ENCODE peak calls at places on chromosomes 6 and 20, in nine cellular contexts. N, O, M, E, V, C, W, K and L are unnamed samples.

GRCh38 chr6:1129141-1129540 is 182.8 kb upstream of the FOXQ1 start:
- DNase-seq in K (no peak), V (no peak), W (no peak), O (no peak), M (no peak), N (no peak), E (no peak), C (no peak), L (peak)

GRCh38 chr20:62969179-62969760 is 16.8 kb downstream of the SLC17A9 start:
- DNase-seq in C (no peak), N (no peak), E (no peak), V (no peak), W (no peak), O (no peak), M (no peak), K (no peak), L (no peak)

GRCh38 chr20:32466739-32467505 is 108.8 kb downstream of the ASXL1 start:
- DNase-seq in C (no peak), V (no peak), M (no peak), E (no peak), O (no peak), W (no peak), K (no peak), N (no peak), L (no peak)

GRCh38 chr20:31989030-31989645 is 21.1 kb upstream of the CCM2L start:
- DNase-seq in K (no peak), V (no peak), C (no peak), O (no peak), E (no peak), M (no peak), N (no peak), W (no peak), L (no peak)

GRCh38 chr20:45969712-45970634 is 2.0 kb downstream of the ZNF335 start:
- DNase-seq in V (peak), C (peak), K (no peak), N (peak), E (peak), W (peak), M (no peak), O (peak), L (peak)

GRCh38 chr20:51037499-51038110 is 14.7 kb upstream of the KCNG1 start:
- DNase-seq in M (no peak), C (no peak), E (no peak), W (no peak), K (no peak), N (no peak), V (no peak), O (no peak), L (no peak)

GRCh38 chr6:168888102-168888501 is 365.5 kb downstream of the THBS2 start:
- DNase-seq in C (no peak), M (no peak), O (no peak), E (no peak), N (no peak), V (no peak), W (no peak), K (no peak), L (no peak)

GRCh38 chr6:149723771-149724417 is 6.0 kb upstream of the LATS1 start:
- DNase-seq in O (peak), N (no peak), W (peak), V (peak), K (no peak), C (no peak), M (no peak), E (peak), L (no peak)

GRCh38 chr6:146950351-146950835 is 253.8 kb upstream of the STXBP5 start:
- DNase-seq in W (no peak), N (no peak), V (no peak), K (no peak), O (peak), E (no peak), M (no peak), C (no peak), L (no peak)

GRCh38 chr6:33589723-33590530 is 9.9 kb upstream of the BAK1 start:
- DNase-seq in K (no peak), V (peak), W (peak), M (no peak), C (no peak), E (peak), O (peak), N (no peak), L (peak)

GRCh38 chr6:119533603-119534279 is 184.2 kb upstream of the MAN1A1 start:
- DNase-seq in W (no peak), M (no peak), K (no peak), V (no peak), E (peak), N (no peak), C (no peak), O (no peak), L (no peak)

GRCh38 chr6:139732451-139732850 is 358.0 kb upstream of the CITED2 start:
- DNase-seq in C (no peak), E (peak), V (peak), M (no peak), O (peak), W (no peak), K (no peak), N (no peak), L (peak)

GRCh38 chr6:152404458-152404857 is 232.7 kb downstream of the SYNE1 start:
- DNase-seq in W (no peak), N (no peak), O (no peak), V (no peak), K (no peak), M (no peak), C (no peak), E (no peak), L (no peak)

GRCh38 chr6:23329091-23329490 is 759.7 kb downstream of the HDGFL1 start:
- DNase-seq in W (no peak), O (no peak), V (no peak), E (no peak), C (no peak), K (no peak), N (no peak), M (no peak), L (no peak)

GRCh38 chr6:150006961-150007464 is 18.3 kb downstream of the RAET1L start:
- DNase-seq in E (no peak), N (no peak), O (no peak), W (peak), V (no peak), K (no peak), C (no peak), M (no peak), L (no peak)

GRCh38 chr6:49556429-49556837 is 6.0 kb downstream of the C6orf141 start:
- DNase-seq in M (no peak), E (peak), K (no peak), O (peak), C (no peak), N (no peak), V (no peak), W (peak), L (no peak)

GRCh38 chr6:8627085-8627861 is 191.9 kb upstream of the SLC35B3 start:
- DNase-seq in C (no peak), N (no peak), E (peak), O (no peak), W (no peak), K (no peak), M (no peak), V (peak), L (no peak)

GRCh38 chr20:4925842-4926530 is 75.3 kb downstream of the SLC23A2 start:
- DNase-seq in E (no peak), M (no peak), K (no peak), C (no peak), N (no peak), V (peak), O (peak), W (no peak), L (no peak)

GRCh38 chr20:58545565-58546195 is 30.5 kb upstream of the APCDD1L start:
- DNase-seq in M (no peak), C (peak), N (no peak), V (no peak), W (no peak), E (no peak), K (peak), O (no peak), L (peak)

GRCh38 chr20:48190757-48191156 is 405.5 kb upstream of the SULF2 start:
- DNase-seq in V (no peak), N (no peak), M (no peak), W (no peak), O (peak), C (no peak), E (no peak), K (no peak), L (no peak)

GRCh38 chr20:20480689-20481088 is 112.8 kb downstream of the INSM1 start:
- DNase-seq in M (no peak), C (no peak), K (no peak), W (no peak), E (peak), N (no peak), O (no peak), V (no peak), L (no peak)

GRCh38 chr20:1686151-1686748 is 28.7 kb upstream of the SIRPG start:
- DNase-seq in O (no peak), C (no peak), K (peak), W (no peak), N (no peak), V (no peak), E (no peak), M (no peak), L (no peak)

GRCh38 chr6:88166493-88166900 is 350 bp upstream of the CNR1 start:
- DNase-seq in W (no peak), M (no peak), O (no peak), K (no peak), E (no peak), C (no peak), N (no peak), V (no peak), L (no peak)

GRCh38 chr6:149093643-149094042 is 223.9 kb upstream of the TAB2 start:
- DNase-seq in K (no peak), W (no peak), E (no peak), M (no peak), O (no peak), N (no peak), V (no peak), C (no peak), L (no peak)

GRCh38 chr6:1312444-1313363 is 806 bp downstream of the FOXQ1 start:
- DNase-seq in C (no peak), V (peak), K (no peak), M (no peak), O (no peak), N (no peak), E (no peak), W (peak), L (no peak)

GRCh38 chr6:157962601-157963084 is 19.0 kb upstream of the SYNJ2 start:
- DNase-seq in N (no peak), V (no peak), K (no peak), C (no peak), O (no peak), W (no peak), M (no peak), E (no peak), L (no peak)

GRCh38 chr20:32368930-32369329 is 10.8 kb downstream of the ASXL1 start:
- DNase-seq in C (no peak), W (peak), O (no peak), V (no peak), N (no peak), M (no peak), E (no peak), K (no peak), L (no peak)

GRCh38 chr6:127117979-127118504 is 429 bp upstream of the RSPO3 start:
- DNase-seq in K (no peak), V (no peak), N (no peak), W (no peak), M (no peak), O (no peak), E (no peak), C (no peak), L (no peak)

GRCh38 chr6:155183095-155183494 is 80.7 kb upstream of the CLDN20 start:
- DNase-seq in O (no peak), K (no peak), V (no peak), E (no peak), C (no peak), M (no peak), W (no peak), N (no peak), L (no peak)

GRCh38 chr20:905396-905961 is 10.7 kb downstream of the ANGPT4 start:
- DNase-seq in K (no peak), W (no peak), E (no peak), M (no peak), C (no peak), O (no peak), N (no peak), V (no peak), L (no peak)

GRCh38 chr6:21085206-21085605 is 508.3 kb upstream of the SOX4 start:
- DNase-seq in N (no peak), V (no peak), C (no peak), W (no peak), O (no peak), M (no peak), K (no peak), E (no peak), L (no peak)

GRCh38 chr6:2793491-2794151 is 28.4 kb downstream of the WRNIP1 start:
- DNase-seq in K (peak), M (no peak), W (no peak), N (no peak), E (no peak), V (no peak), O (peak), C (no peak), L (no peak)

GRCh38 chr20:33686008-33686983 is at the start of gene E2F1:
- DNase-seq in E (peak), C (peak), O (peak), W (peak), N (no peak), V (peak), M (no peak), K (peak), L (peak)
- TF ChIP-seq POLR2AphosphoS5 in E (no peak), C (no peak), O (peak), W (no peak), N (peak), V (peak), M (peak), K (peak), L (no peak)

DNA sequence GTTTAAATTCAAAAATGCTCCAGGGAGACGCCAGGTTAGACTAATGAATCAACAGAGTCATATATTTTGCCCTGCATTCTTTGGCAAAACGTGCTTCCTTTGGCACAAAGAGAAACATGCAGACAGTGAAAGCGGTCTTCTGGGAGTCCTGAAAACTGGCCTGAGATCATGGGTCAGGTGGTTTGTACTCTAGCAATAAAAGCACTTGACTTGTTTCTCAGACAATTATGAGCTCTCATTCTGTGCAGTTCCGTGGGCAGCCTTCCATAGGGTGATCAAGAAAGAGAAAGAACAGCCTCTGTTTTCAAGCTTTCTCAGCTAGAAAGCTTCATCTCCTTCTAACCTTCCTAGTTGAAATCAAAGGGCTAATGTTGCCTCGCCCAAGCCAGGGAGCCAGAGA is 62.7 kb upstream of the ISM1 start:
- DNase-seq in C (no peak), O (no peak), K (no peak), W (no peak), E (no peak), V (peak), N (no peak), M (no peak), L (no peak)
- TF ChIP-seq POLR2AphosphoS5 in C (no peak), O (no peak), K (no peak), W (no peak), E (no peak), V (peak), N (no peak), M (no peak), L (no peak)

GRCh38 chr6:13486679-13487121 is 700 bp downstream of the GFOD1 start:
- DNase-seq in M (no peak), C (peak), E (no peak), K (no peak), O (peak), W (peak), V (peak), N (no peak), L (no peak)
- TF ChIP-seq POLR2AphosphoS5 in M (no peak), C (no peak), E (no peak), K (no peak), O (no peak), W (no peak), V (no peak), N (no peak), L (no peak)

DNA sequence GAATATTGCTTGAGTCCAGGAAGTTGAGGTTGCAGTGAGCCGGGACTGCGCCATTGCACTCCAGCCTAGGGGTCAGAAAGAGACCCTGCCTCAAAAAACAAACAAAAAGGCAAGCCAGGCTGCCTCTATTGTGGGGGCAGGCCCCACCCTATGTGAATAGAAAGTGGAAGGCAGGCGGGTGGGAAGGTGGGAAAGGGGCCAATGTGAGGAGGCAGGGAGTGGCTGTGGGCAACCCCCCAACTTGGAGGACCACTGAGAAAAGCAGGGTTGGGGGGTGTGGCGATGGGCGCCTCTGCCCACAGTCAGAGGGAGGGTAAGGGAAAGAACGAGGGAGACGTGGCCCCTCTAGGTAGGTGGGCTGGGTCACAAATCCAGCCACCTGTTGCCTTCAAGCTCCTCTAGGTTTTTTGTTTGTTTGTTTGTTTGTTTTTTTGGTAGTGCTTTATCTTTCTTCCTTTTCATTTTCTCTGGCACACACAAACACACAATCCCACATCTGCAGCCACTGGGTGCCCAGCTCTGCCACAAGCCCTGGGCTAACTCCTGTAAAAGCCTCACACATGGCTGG is 5.3 kb upstream of the AP5S1 start:
- DNase-seq in K (no peak), C (no peak), V (no peak), M (no peak), E (no peak), N (no peak), W (no peak), O (no peak), L (no peak)
- TF ChIP-seq POLR2AphosphoS5 in K (no peak), C (no peak), V (no peak), M (no peak), E (no peak), N (no peak), W (no peak), O (no peak), L (no peak)

DNA sequence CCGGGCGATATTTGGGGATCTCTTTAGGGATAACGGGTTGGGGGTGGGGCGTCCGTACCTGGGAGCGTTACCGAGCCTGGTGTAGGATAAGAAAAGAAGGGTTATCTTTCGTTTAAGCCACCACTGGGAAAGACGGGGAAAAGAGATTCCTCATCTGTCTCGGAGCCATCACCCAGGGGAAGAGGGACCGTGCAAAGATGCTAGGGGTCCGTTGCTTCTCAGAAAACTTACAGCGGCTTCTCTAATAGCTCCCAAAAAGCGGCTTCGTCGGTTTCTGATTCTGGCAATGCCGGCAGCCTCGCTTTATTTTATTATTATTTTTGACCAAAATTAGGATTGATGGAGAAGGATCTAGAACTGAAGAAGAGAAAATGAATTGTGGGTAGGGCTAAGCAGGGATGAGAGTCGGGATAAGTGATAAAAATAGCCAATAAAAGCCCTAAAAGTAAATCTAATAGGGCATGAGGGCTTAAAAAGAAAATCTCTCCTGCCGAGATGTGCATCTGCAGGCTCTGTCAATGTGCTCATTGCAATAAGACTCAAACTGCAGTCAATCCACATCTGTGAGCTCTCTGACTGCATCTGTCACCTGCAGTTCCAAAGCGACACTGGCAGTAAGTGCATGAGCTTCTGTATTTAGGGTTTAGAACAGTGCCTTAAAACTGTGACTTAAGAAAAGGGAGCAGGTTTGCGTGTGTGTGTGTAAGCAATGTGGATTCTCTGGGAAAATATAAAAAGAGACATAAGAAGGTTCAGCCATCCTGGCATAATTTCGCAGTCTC is 801 bp downstream of the TBPL1 start:
- DNase-seq in M (no peak), O (no peak), E (no peak), W (peak), C (no peak), K (no peak), N (no peak), V (peak), L (no peak)
- TF ChIP-seq POLR2AphosphoS5 in M (no peak), O (no peak), E (no peak), W (no peak), C (no peak), K (no peak), N (no peak), V (no peak), L (no peak)

GRCh38 chr6:26202811-26203583 is 115.8 kb downstream of the HFE start:
- DNase-seq in N (no peak), M (no peak), E (no peak), K (no peak), C (no peak), V (no peak), O (no peak), W (no peak), L (no peak)

GRCh38 chr6:26205625-26206574 is 118.7 kb downstream of the HFE start:
- DNase-seq in K (no peak), C (no peak), V (no peak), W (peak), O (peak), N (no peak), M (no peak), E (peak), L (no peak)

GRCh38 chr6:26204332-26205160 is 117.3 kb downstream of the HFE start:
- DNase-seq in K (peak), O (peak), N (peak), V (peak), E (peak), M (peak), W (peak), C (peak), L (peak)

GRCh38 chr6:26207248-26207801 is 120.1 kb downstream of the HFE start:
- DNase-seq in W (no peak), K (no peak), V (no peak), N (no peak), C (no peak), M (no peak), E (no peak), O (no peak), L (no peak)

DNA sequence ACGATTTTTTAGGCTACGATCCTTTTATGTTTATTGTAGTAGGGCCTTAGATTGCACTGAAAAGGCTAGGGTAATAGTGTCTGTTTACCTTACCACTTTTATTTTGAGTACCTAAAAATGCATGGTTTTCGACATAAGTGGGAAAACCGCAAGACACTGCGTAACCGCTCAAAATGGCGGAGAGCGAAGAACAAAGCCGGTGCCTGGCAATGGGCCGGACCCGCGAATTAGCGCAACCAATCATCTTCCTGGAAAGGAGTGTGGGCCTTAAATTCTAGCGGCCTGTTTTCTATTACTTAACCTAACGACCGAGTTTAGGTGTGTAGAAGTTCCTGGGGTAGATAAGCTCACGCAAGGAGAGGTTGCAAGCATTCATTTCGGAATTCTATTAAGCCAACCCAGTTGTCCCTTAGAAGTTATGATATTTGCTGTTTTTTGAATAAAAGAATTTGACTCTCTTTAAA is 118.0 kb downstream of the HFE start:
- DNase-seq in K (no peak), O (peak), W (peak), V (peak), E (peak), N (peak), M (no peak), C (no peak), L (peak)
- TF ChIP-seq POLR2AphosphoS5 in K (peak), O (peak), W (no peak), V (peak), E (no peak), N (peak), M (peak), C (no peak), L (no peak)

DNA sequence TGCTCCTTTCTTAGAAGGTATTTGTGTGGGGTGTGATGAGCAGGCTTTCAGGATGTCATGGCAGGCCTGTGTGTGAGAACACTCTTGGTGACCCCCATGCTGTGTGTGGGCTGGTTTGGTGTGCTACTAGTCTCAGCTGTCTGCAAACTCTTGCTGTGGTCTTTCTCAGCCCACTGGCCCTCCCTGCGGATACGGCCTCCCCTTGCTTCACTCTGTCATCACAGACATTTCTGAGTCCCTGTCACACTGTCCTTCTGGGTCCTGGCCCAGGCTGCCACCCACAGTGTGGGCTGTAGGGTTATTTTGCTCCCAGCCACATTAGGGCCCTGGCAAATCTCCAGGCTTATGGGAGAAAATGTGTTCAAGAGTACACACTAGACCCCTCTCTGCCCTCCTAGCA is 39.0 kb upstream of the ARMC2 start:
- DNase-seq in M (no peak), C (no peak), K (no peak), N (no peak), W (no peak), O (no peak), V (no peak), E (no peak), L (no peak)
- TF ChIP-seq POLR2AphosphoS5 in M (no peak), C (no peak), K (no peak), N (no peak), W (no peak), O (no peak), V (no peak), E (no peak), L (no peak)